ENCODE peak calls at places on chromosomes 1 and 21, in five cellular contexts. S is GM12878, V is H1, T is K562, Q is HepG2. G is an unnamed sample.

GRCh38 chr1:182555493-182555892 is 33.6 kb downstream of the RNASEL start:
- DNase-seq in S (no peak), V (no peak), T (no peak), Q (no peak), G (no peak)

GRCh38 chr21:33973268-33973667 is 57.7 kb upstream of the ATP5PO start:
- DNase-seq in S (no peak), V (peak; percentile 39), T (no peak), Q (no peak), G (no peak)

GRCh38 chr1:98046031-98046641 is 125.3 kb upstream of the DPYD start:
- DNase-seq in S (no peak), V (peak; percentile 65), T (no peak), Q (no peak), G (no peak)

GRCh38 chr1:92831368-92831761 is 475 bp upstream of the RPL5 start:
- DNase-seq in S (no peak), V (no peak), T (no peak), Q (no peak), G (no peak)

GRCh38 chr1:187928288-187928687 is 1099.5 kb downstream of the PLA2G4A start:
- DNase-seq in S (no peak), V (no peak), T (peak; percentile 1), Q (peak; percentile 29), G (peak; percentile 7)

GRCh38 chr1:59541161-59541560 is 244.3 kb downstream of the FGGY start:
- DNase-seq in S (no peak), V (no peak), T (no peak), Q (no peak), G (no peak)

GRCh38 chr1:40870135-40870728 is 8.1 kb upstream of the CITED4 start:
- DNase-seq in S (no peak), V (no peak), T (no peak), Q (no peak), G (no peak)

GRCh38 chr1:87684194-87684593 is 355.5 kb downstream of the LMO4 start:
- DNase-seq in S (no peak), V (peak; percentile 51), T (peak; percentile 16), Q (no peak), G (no peak)

GRCh38 chr1:28170036-28170596 is 6.4 kb downstream of the PTAFR start:
- DNase-seq in S (no peak), V (no peak), T (no peak), Q (peak; percentile 73), G (no peak)

GRCh38 chr1:40649592-40649930 is 15.9 kb downstream of the RIMS3 start:
- DNase-seq in S (no peak), V (no peak), T (no peak), Q (no peak), G (no peak)

GRCh38 chr1:28087614-28088167 is 719 bp downstream of the EYA3 start:
- DNase-seq in S (no peak), V (no peak), T (peak; percentile 69), Q (peak; percentile 18), G (no peak)

GRCh38 chr1:42730988-42731387 is 9.0 kb downstream of the CLDN19 start:
- DNase-seq in S (no peak), V (peak; percentile 58), T (peak; percentile 72), Q (no peak), G (peak; percentile 64)

GRCh38 chr1:89822999-89823628 is 2.3 kb downstream of the LRRC8D start:
- DNase-seq in S (no peak), V (no peak), T (peak; percentile 63), Q (no peak), G (no peak)

GRCh38 chr1:111594128-111594693 is 25.4 kb upstream of the RAP1A start:
- DNase-seq in S (no peak), V (no peak), T (no peak), Q (no peak), G (no peak)

GRCh38 chr1:48876221-48876785 is 99.6 kb upstream of the BEND5 start:
- DNase-seq in S (no peak), V (no peak), T (no peak), Q (no peak), G (no peak)

DNA sequence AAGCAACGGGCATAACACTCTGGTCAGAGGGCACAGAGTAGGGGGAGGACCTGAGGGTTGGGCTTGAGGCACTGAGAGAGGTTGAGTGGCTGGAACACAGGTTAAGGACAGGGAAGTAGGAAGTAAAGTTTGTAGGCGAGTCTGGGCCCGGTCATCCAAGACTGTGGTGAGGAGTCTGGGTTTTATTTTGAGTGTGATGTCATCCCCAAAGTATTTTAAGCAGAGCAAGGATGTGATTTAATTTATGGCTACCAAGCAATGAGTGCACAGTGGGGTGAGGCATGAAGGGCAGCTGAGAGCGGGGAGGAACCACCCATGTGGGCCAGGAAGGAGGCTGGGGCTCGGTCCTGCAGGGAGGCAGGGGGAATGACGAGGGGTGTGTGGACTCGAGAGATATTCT is 11.2 kb upstream of the VWA5B1 start:
- DNase-seq in S (no peak), V (no peak), T (no peak), Q (no peak), G (no peak)
- TF ChIP-seq RAD21 in S (no peak), V (no peak), T (no peak), Q (no peak), G (no peak)

GRCh38 chr1:235998812-235999211 is 66.1 kb downstream of the NID1 start:
- DNase-seq in S (peak; percentile 74), V (no peak), T (no peak), Q (no peak), G (no peak)

GRCh38 chr1:235999259-235999925 is 65.5 kb downstream of the NID1 start:
- DNase-seq in S (peak; percentile 96), V (no peak), T (peak; percentile 47), Q (no peak), G (peak; percentile 31)

GRCh38 chr1:236002572-236002971 is 62.3 kb downstream of the NID1 start:
- DNase-seq in S (no peak), V (no peak), T (no peak), Q (no peak), G (no peak)

GRCh38 chr1:236000781-236001180 is 64.1 kb downstream of the NID1 start:
- DNase-seq in S (no peak), V (no peak), T (no peak), Q (no peak), G (no peak)

DNA sequence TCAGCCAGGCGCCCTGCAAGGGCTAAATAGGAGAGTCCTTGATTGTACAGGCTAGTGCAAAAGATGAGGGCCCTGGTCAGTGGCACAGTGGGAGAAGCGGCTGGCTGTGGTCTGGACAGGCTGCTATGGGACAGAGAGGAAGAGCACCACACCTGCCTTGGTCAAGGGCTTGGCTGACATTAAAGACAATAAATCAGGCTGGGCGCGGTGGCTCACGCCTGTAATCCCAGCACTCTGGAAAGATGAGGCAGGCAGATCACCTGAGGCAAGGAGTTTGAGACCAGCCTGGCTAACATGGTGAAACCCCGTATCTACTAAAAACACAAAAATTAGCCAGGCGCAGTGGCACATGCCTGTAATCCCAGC is 62.9 kb downstream of the NID1 start:
- DNase-seq in S (no peak), V (no peak), T (no peak), Q (no peak), G (no peak)
- H3K27ac ChIP-seq in S (peak overlapping the region; percentile 22), V (no peak overlapping the region), T (no peak overlapping the region), Q (no peak overlapping the region), G (no peak overlapping the region)

DNA sequence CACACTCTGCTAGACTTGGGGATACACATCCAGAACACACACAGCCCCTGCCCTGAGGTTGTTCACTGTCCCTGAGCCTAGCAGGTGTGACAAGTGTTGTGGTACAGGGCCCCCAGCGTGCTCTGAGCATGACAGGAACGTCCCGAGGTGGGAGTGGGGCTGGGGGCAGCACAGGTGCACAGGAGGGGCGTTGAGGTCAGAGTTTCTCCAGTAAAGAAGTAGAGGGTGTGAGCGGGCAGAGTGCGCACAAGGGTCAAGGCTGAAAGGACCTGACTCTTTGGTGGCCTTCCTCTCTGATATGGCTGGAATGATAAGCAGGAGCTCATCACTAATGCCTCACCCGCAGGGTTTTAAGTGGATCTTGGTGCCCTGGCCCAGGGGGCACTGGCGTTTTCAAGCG is 1.3 kb upstream of the FALEC start:
- DNase-seq in S (no peak), V (no peak), T (peak; percentile 33), Q (no peak), G (no peak)
- TF ChIP-seq SP1 in S (no peak), V (no peak), T (no peak), Q (no peak), G (no peak)

GRCh38 chr1:219959540-219960208 is 31.3 kb upstream of the SLC30A10 start:
- DNase-seq in S (no peak), V (no peak), T (peak; percentile 56), Q (no peak), G (no peak)
- TF ChIP-seq RAD21 in S (no peak), V (no peak), T (no peak), Q (no peak), G (no peak)

GRCh38 chr1:84719477-84720274 is 29.4 kb upstream of the SSX2IP start:
- DNase-seq in S (no peak), V (no peak), T (no peak), Q (peak; percentile 9), G (no peak)
- H3K27ac ChIP-seq in S (no peak overlapping the region), V (no peak overlapping the region), T (no peak overlapping the region), Q (peak overlapping the region; percentile 82), G (no peak overlapping the region)

GRCh38 chr21:31278511-31279155 is 65.4 kb downstream of the TIAM1 start:
- DNase-seq in S (no peak), V (no peak), T (no peak), Q (no peak), G (no peak)
- TF ChIP-seq SP1 in S (no peak), V (no peak), T (no peak), Q (no peak), G (no peak)

DNA sequence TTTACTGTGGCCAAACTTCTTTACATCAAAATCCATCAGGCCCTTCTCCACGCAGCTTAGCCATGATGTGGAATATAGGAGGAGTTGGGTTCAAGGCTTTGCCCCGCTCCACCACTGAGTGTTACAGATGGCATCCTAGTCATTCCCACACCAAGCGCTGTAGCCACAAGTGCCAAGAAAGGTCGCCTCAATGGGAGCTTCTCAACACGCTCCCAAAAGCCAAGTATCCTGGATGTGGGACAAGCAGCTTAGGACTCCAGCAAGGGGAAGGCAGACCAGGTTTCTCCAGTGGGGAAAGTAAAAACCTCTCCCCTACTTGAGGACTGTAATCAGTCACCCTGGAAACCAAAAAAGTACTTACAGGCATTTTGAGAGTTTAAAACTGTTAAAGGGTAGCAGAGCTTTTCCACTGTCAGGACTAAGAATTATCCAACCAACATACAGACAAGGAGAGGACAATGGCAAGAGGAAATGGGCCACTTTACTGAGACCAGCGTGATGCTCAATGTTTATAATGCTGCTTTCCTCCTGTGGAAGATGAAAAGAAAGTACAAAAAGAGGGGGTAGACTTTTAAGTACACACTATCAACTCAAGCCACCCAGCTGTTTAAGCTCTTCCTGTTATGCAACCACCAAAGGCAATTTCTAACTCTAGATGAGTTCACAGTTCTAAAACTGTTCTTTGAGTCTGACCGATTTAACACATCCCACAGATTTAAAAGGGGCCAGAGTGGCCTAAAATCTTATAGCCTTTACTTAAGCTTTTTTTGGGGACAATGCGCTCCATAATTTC is 120.7 kb upstream of the KRTAP19-8 start:
- DNase-seq in S (no peak), V (no peak), T (no peak), Q (no peak), G (no peak)
- TF ChIP-seq RAD21 in S (no peak), V (no peak), T (no peak), Q (no peak), G (no peak)

GRCh38 chr1:221845650-221846371 is 103.9 kb upstream of the DUSP10 start:
- DNase-seq in S (no peak), V (no peak), T (peak; percentile 8), Q (peak; percentile 29), G (peak; percentile 33)
- H3K27ac ChIP-seq in S (no peak overlapping the region), V (no peak overlapping the region), T (no peak overlapping the region), Q (no peak overlapping the region), G (no peak overlapping the region)